ENCODE peak calls at places on chromosomes 11 and 22, in nine cellular contexts. J is HepG2, V is esophagus squamous epithelium, D is right lobe of liver, F is ovary, G is heart left ventricle, H is uterus, U is upper lobe of left lung, B is stomach. K is an unnamed sample.

GRCh38 chr11:78101073-78101472 is 21.4 kb upstream of the NDUFC2 start:
- DNase-seq in H (no peak), F (no peak), D (no peak), G (no peak), V (no peak), J (peak; percentile 26), B (no peak), U (no peak), K (no peak)

GRCh38 chr11:61333638-61334433 is 808 bp downstream of the TKFC start:
- DNase-seq in B (no peak), V (no peak), U (no peak), G (no peak), H (no peak), F (no peak), D (no peak), J (no peak), K (no peak)

GRCh38 chr22:21791635-21792625 is 56.3 kb upstream of the YPEL1 start:
- DNase-seq in J (no peak), B (no peak), F (no peak), U (no peak), H (no peak), G (no peak), V (no peak), D (no peak), K (no peak)

GRCh38 chr11:19698493-19699292 is 13.9 kb upstream of the NAV2 start:
- DNase-seq in V (no peak), F (no peak), H (no peak), B (no peak), G (peak; percentile 61), J (no peak), D (peak; percentile 81), U (no peak), K (peak; percentile 88)

GRCh38 chr22:37121887-37122591 is 12.5 kb upstream of the TMPRSS6 start:
- DNase-seq in J (peak; percentile 10), D (no peak), B (peak; percentile 32), U (peak; percentile 60), F (no peak), H (no peak), G (no peak), V (peak; percentile 17), K (no peak)

GRCh38 chr11:127470485-127470884 is 469.9 kb upstream of the KIRREL3 start:
- DNase-seq in G (no peak), H (no peak), J (no peak), U (no peak), D (no peak), V (no peak), F (no peak), B (no peak), K (no peak)

GRCh38 chr11:35248558-35249323 is 109.8 kb downstream of the CD44 start:
- DNase-seq in G (no peak), D (no peak), B (no peak), J (no peak), U (no peak), H (no peak), V (no peak), F (no peak), K (no peak)

GRCh38 chr11:57639321-57640067 is 10.2 kb downstream of the YPEL4 start:
- DNase-seq in F (no peak), V (no peak), H (no peak), G (no peak), J (peak; percentile 58), B (no peak), D (peak; percentile 51), U (no peak), K (no peak)

GRCh38 chr11:109237636-109238035 is 184.4 kb upstream of the C11orf87 start:
- DNase-seq in J (no peak), V (no peak), H (no peak), U (no peak), G (no peak), B (no peak), F (no peak), D (no peak), K (no peak)

DNA sequence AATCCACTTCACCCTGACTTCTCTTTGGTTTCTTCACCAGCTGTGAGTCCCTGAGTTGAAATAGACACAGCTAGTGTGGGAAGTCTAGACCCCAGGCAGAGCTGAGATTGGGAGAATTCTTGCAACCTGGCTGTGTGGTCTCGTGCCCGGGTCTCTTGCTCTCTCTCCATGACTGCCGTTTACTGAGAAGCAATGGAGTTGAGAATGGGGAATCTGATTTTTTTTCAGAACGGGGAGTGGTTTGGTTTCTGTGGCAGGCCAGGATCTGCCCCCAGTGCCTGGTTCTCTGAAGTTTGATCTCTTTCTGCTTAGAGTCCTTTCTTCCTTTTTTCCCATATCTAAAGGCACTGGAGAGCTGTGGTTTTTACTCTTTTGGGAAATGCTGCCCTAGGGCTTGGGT is 1.5 kb downstream of the SIDT2 start:
- DNase-seq in V (no peak), G (no peak), F (peak; percentile 20), H (no peak), J (no peak), D (peak; percentile 19), B (peak; percentile 24), U (peak; percentile 18), K (no peak)
- H3K27ac ChIP-seq in V (peak overlapping the region; percentile 87), G (peak overlapping the region; percentile 98), F (peak overlapping the region; percentile 88), H (peak overlapping the region; percentile 90), J (peak overlapping the region; percentile 73), D (peak overlapping the region; percentile 95), B (peak overlapping the region; percentile 99), U (peak overlapping the region; percentile 93), K (peak overlapping the region; percentile 89)

DNA sequence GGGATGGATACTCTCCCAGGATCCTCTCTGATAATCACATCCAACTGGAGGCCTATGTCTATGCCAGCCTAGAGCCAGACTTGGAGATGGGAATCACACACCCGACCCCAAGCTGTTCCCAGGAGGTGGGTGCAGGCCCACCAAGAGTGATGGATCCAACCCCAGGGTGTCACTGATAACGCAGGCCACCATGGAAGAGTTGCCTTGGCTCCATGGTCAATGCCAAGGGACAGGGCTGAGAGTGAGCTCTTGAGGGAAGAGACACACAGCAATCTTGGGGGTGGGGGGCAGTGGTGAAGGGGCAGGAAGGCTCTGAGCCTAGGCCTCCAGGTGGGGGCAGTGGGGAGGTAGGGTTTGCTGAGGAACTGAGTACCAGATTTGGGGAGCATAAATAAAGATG is 16.9 kb downstream of the TUB start:
- DNase-seq in F (no peak), B (peak; percentile 9), D (no peak), H (no peak), V (no peak), J (no peak), U (no peak), G (peak; percentile 1), K (no peak)
- TF ChIP-seq POLR2A in F (no peak), B (no peak), D (no peak), H (no peak), V (no peak), J (no peak), U (no peak), G (no peak), K (no peak)

GRCh38 chr11:65537296-65537597 is 12.4 kb downstream of the SCYL1 start:
- DNase-seq in G (no peak), V (no peak), J (no peak), F (no peak), B (no peak), U (no peak), D (no peak), H (no peak), K (no peak)

GRCh38 chr11:65532388-65533064 is 7.6 kb downstream of the SCYL1 start:
- DNase-seq in F (peak; percentile 53), U (no peak), G (no peak), D (peak; percentile 72), H (no peak), B (no peak), V (no peak), J (no peak), K (no peak)

GRCh38 chr11:65536412-65537295 is 11.8 kb downstream of the SCYL1 start:
- DNase-seq in V (no peak), F (no peak), J (no peak), D (no peak), G (no peak), B (no peak), U (no peak), H (no peak), K (no peak)

GRCh38 chr11:65537620-65538231 is 12.8 kb downstream of the SCYL1 start:
- DNase-seq in D (no peak), G (no peak), B (no peak), J (no peak), H (no peak), U (no peak), F (no peak), V (no peak), K (no peak)

GRCh38 chr11:65535102-65535501 is 10.2 kb downstream of the SCYL1 start:
- DNase-seq in U (no peak), D (no peak), F (no peak), B (no peak), V (no peak), J (no peak), G (no peak), H (no peak), K (no peak)
- H3K27ac ChIP-seq in U (no peak overlapping the region), D (no peak overlapping the region), F (no peak overlapping the region), B (no peak overlapping the region), V (no peak overlapping the region), J (no peak overlapping the region), G (no peak overlapping the region), H (no peak overlapping the region), K (no peak overlapping the region)

GRCh38 chr11:79758325-79758724 is 317.5 kb upstream of the TENM4 start:
- DNase-seq in D (no peak), H (no peak), F (no peak), G (no peak), J (no peak), B (no peak), U (no peak), V (no peak), K (no peak)
- TF ChIP-seq POLR2A in D (no peak), H (no peak), F (no peak), G (no peak), J (no peak), B (no peak), U (no peak), V (no peak), K (no peak)

GRCh38 chr11:10844816-10845215 is 13.0 kb downstream of the ZBED5 start:
- DNase-seq in U (no peak), H (no peak), F (no peak), D (no peak), B (no peak), G (no peak), V (no peak), J (no peak), K (no peak)
- H3K27ac ChIP-seq in U (peak overlapping the region; percentile 17), H (no peak overlapping the region), F (no peak overlapping the region), D (no peak overlapping the region), B (no peak overlapping the region), G (peak overlapping the region; percentile 24), V (no peak overlapping the region), J (no peak overlapping the region), K (no peak overlapping the region)

GRCh38 chr22:24407278-24407665 is 20.1 kb upstream of the ADORA2A start:
- DNase-seq in D (peak; percentile 84), H (no peak), F (peak; percentile 20), U (no peak), V (no peak), J (no peak), G (no peak), B (no peak), K (peak; percentile 14)
- TF ChIP-seq POLR2A in D (no peak), H (no peak), F (no peak), U (no peak), V (no peak), J (no peak), G (no peak), B (no peak), K (no peak)

GRCh38 chr22:32059426-32059825 is 16.4 kb downstream of the SLC5A1 start:
- DNase-seq in V (no peak), B (no peak), G (no peak), U (no peak), F (no peak), H (no peak), D (no peak), J (no peak), K (no peak)
- H3K27ac ChIP-seq in V (no peak overlapping the region), B (no peak overlapping the region), G (peak overlapping the region; percentile 78), U (no peak overlapping the region), F (no peak overlapping the region), H (no peak overlapping the region), D (no peak overlapping the region), J (no peak overlapping the region), K (no peak overlapping the region)

GRCh38 chr11:62841361-62842170 is 2.2 kb upstream of the WDR74 start:
- DNase-seq in U (peak; percentile 89), V (peak; percentile 42), H (peak; percentile 92), G (peak; percentile 93), J (peak; percentile 98), D (peak; percentile 77), B (peak; percentile 83), F (peak; percentile 89), K (peak; percentile 91)
- TF ChIP-seq POLR2A in U (peak; percentile 94), V (peak; percentile 100), H (peak; percentile 95), G (peak; percentile 50), J (peak; percentile 99), D (peak; percentile 100), B (no peak), F (peak; percentile 93), K (peak; percentile 99)

K was measured in gastrocnemius medialis.